ENCODE peak calls at places on chromosomes 3 and 15, in seven cellular contexts. T is mucosa of descending colon, W is fibroblast of pulmonary artery, A is HCT116, H is cardiac fibroblast, J is heart left ventricle, Y is pancreas. O is an unnamed sample.

GRCh38 chr3:139935866-139936817 is 1.2 kb downstream of the CLSTN2 start:
- DNase-seq in T (peak; percentile 44), W (no peak), A (no peak), H (peak; percentile 3), J (peak; percentile 27), Y (peak; percentile 12), O (no peak)

GRCh38 chr3:189392969-189393368 is 221.2 kb downstream of the TPRG1 start:
- DNase-seq in T (peak; percentile 65), W (peak; percentile 3), A (peak; percentile 80), H (peak; percentile 3), J (no peak), Y (no peak), O (peak; percentile 23)

GRCh38 chr15:42053010-42053409 is 32.2 kb upstream of the PLA2G4E start:
- DNase-seq in T (no peak), W (no peak), A (no peak), H (no peak), J (no peak), Y (peak; percentile 32), O (no peak)

GRCh38 chr3:112043621-112044201 is 9.2 kb downstream of the TMPRSS7 start:
- DNase-seq in T (no peak), W (peak; percentile 85), A (peak; percentile 75), H (peak; percentile 85), J (peak; percentile 39), Y (peak; percentile 26), O (no peak)

GRCh38 chr3:35929158-35929557 is 289.8 kb downstream of the ARPP21 start:
- DNase-seq in T (no peak), W (peak; percentile 33), A (no peak), H (no peak), J (no peak), Y (no peak), O (no peak)

GRCh38 chr3:144586382-144586781 is 614.8 kb downstream of the DIPK2A start:
- DNase-seq in T (no peak), W (peak; percentile 68), A (no peak), H (peak; percentile 72), J (no peak), Y (no peak), O (no peak)

GRCh38 chr3:33826688-33827087 is 28.3 kb downstream of the PDCD6IP start:
- DNase-seq in T (no peak), W (peak; percentile 45), A (no peak), H (peak; percentile 44), J (no peak), Y (no peak), O (no peak)

GRCh38 chr3:45035441-45036301 is 9.6 kb downstream of the CLEC3B start:
- DNase-seq in T (peak; percentile 62), W (no peak), A (no peak), H (peak; percentile 48), J (peak; percentile 32), Y (no peak), O (no peak)

GRCh38 chr3:10945683-10946287 is 46.8 kb upstream of the SLC6A1 start:
- DNase-seq in T (no peak), W (peak; percentile 57), A (peak; percentile 44), H (peak; percentile 55), J (peak; percentile 49), Y (peak; percentile 15), O (no peak)

GRCh38 chr3:181105636-181106035 is 116.1 kb upstream of the DNAJC19 start:
- DNase-seq in T (no peak), W (no peak), A (no peak), H (no peak), J (no peak), Y (no peak), O (no peak)

DNA sequence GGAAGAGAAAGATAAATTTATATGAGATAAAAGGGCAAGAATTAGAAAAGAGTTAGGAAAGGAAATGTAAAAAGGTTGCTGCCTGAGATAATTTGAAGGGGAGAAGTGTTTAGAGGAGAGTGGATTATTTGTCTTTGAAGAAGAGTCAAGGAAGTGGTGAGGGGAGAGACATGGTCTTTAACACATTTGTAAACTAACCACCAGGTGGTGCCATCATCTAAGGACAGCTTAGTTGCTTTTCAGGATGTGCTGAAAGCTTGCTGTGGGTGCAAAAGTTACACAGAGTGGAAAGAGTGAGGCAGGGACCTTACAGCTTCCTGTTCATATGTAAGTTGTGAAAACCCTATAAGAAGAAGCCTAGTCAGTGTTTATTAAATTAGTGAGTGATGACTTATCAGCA is 114.1 kb upstream of the DNAJC19 start:
- DNase-seq in T (no peak), W (peak; percentile 1), A (peak; percentile 44), H (no peak), J (no peak), Y (no peak), O (no peak)
- TF ChIP-seq CTCF in T (no peak), W (no peak), A (peak; percentile 27), H (no peak), J (no peak), Y (no peak), O (peak; percentile 40)

GRCh38 chr3:169658311-169658931 is 5.1 kb downstream of the MECOM start:
- DNase-seq in T (no peak), W (peak; percentile 56), A (no peak), H (peak; percentile 41), J (peak; percentile 56), Y (peak; percentile 63), O (no peak)
- H3K4me3 ChIP-seq in T (no peak overlapping the region), W (peak overlapping the region; percentile 36), A (no peak overlapping the region), H (peak overlapping the region; percentile 34), J (peak overlapping the region; percentile 38), Y (peak overlapping the region; percentile 75), O (peak overlapping the region; percentile 30)

GRCh38 chr15:89129123-89129815 is 41.0 kb downstream of the ABHD2 start:
- DNase-seq in T (no peak), W (peak; percentile 49), A (no peak), H (peak; percentile 60), J (no peak), Y (no peak), O (no peak)

GRCh38 chr15:89129816-89130134 is 41.5 kb downstream of the ABHD2 start:
- DNase-seq in T (no peak), W (no peak), A (no peak), H (no peak), J (no peak), Y (no peak), O (no peak)

GRCh38 chr15:89128320-89129122 is 40.3 kb downstream of the ABHD2 start:
- DNase-seq in T (no peak), W (no peak), A (no peak), H (no peak), J (no peak), Y (peak; percentile 52), O (no peak)

GRCh38 chr15:89125038-89125826 is 37.0 kb downstream of the ABHD2 start:
- DNase-seq in T (no peak), W (no peak), A (no peak), H (no peak), J (no peak), Y (peak; percentile 64), O (no peak)

DNA sequence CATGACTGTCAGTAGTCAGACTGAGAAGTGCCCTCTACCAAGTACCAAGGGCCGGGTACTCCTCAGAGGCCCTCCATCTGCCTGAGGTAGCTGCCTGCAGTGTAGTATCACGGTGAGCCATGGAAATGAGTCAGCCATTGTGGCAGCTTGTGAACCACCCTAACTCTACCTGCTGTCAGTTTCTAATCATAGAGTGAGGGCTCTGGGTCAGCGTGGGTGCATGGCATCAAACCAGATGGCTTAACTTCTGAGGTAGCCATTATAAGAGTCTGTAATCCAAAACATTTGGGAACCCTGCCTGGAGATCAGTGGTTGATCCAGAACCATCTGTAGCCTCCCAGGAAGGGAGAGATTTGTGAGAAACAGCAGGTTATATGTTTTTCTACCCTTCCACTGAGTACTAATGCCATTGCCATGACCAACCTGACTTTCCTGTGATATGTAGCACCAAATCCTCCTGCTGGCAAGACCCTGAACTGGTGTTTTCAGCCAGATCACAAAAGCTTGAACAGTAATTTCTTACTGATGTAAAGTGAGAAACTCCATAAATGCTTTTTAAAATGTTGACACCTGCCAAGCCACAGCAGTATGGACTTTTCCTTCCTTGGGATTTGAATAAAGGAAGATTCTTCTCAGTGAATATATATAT is 38.9 kb downstream of the ABHD2 start:
- DNase-seq in T (no peak), W (no peak), A (no peak), H (no peak), J (no peak), Y (no peak), O (no peak)
- TF ChIP-seq CTCF in T (no peak), W (peak; percentile 12), A (no peak), H (no peak), J (no peak), Y (no peak), O (peak; percentile 33)

DNA sequence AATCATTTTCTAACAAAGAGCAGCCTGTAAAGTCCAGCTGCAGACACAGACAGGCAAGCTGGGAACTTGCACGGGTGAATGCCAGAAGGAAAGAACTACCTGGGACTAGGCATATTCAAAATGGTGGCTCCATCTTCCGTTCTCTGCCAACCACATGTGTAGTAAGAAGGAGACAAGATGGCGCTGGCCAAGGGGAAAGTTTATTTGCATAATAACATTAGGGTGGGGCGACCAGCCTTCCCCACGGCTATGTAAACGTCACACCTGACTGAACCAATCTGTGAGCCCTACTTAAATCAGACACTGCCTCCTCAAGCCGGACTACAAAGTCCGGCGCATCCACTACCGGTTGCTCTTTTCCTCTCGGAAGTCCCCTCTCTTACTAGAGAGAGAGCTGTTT is 130.8 kb downstream of the SNRK start:
- DNase-seq in T (no peak), W (no peak), A (no peak), H (no peak), J (no peak), Y (no peak), O (no peak)
- H3K4me3 ChIP-seq in T (no peak overlapping the region), W (no peak overlapping the region), A (no peak overlapping the region), H (no peak overlapping the region), J (no peak overlapping the region), Y (no peak overlapping the region), O (no peak overlapping the region)

GRCh38 chr3:127865941-127866340 is 43.6 kb upstream of the MGLL start:
- DNase-seq in T (no peak), W (peak; percentile 38), A (peak; percentile 59), H (peak; percentile 42), J (no peak), Y (no peak), O (no peak)
- TF ChIP-seq CTCF in T (no peak), W (peak; percentile 13), A (no peak), H (peak; percentile 27), J (no peak), Y (no peak), O (peak; percentile 29)

DNA sequence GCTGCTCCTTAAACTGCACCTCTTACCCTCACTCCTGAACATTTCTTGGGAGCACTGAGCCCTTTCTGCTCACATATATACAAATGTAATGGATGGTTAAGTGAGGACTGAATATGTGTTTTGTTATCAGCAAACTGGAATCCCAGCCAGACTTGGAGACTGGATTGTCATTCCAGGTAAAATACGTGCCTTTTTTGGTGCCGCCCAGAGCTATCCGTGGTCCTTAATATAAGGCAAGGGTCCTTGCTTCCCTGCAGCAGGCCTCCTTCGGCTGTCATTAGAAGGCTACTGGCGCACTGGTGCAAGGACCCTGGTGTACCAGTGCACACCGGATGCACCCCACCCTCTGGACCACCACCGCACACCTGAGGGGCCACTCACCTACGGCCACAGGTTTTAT is 1.1 kb upstream of the GABRB3 start:
- DNase-seq in T (no peak), W (no peak), A (no peak), H (no peak), J (no peak), Y (no peak), O (no peak)
- H3K4me3 ChIP-seq in T (no peak overlapping the region), W (no peak overlapping the region), A (no peak overlapping the region), H (no peak overlapping the region), J (no peak overlapping the region), Y (no peak overlapping the region), O (no peak overlapping the region)

GRCh38 chr3:181176610-181177009 is 187.1 kb upstream of the DNAJC19 start:
- DNase-seq in T (no peak), W (peak; percentile 61), A (peak; percentile 26), H (peak; percentile 67), J (peak; percentile 42), Y (peak; percentile 50), O (peak; percentile 2)
- TF ChIP-seq CTCF in T (no peak), W (peak; percentile 52), A (peak; percentile 46), H (peak; percentile 54), J (peak; percentile 49), Y (peak; percentile 45), O (peak; percentile 70)